ENCODE peak calls at places on chromosomes 4 and X, in seven cellular contexts. I is IMR-90, U is H9, V is mesenchymal stem cell, M is neuronal stem cell, Q is trophoblast cell, Z is H1. W is an unnamed sample.
A peak's percentile ranks its signal among the peaks of the same experiment; 100 is the strongest.

GRCh38 chr4:41028392-41029076 is 185.8 kb downstream of the APBB2 start:
- DNase-seq in U (no peak), I (peak; percentile 67), V (peak; percentile 29), Z (no peak), Q (no peak), M (no peak), W (no peak)

GRCh38 chr4:55143858-55144257 is 18.5 kb upstream of the KDR start:
- DNase-seq in V (no peak), U (no peak), I (no peak), Z (no peak), Q (no peak), M (no peak), W (no peak)

GRCh38 chr4:133147922-133148689 is 988 bp upstream of the PCDH10 start:
- DNase-seq in Z (peak; percentile 59), M (peak; percentile 41), Q (peak; percentile 16), V (peak; percentile 79), U (peak; percentile 55), I (peak; percentile 21), W (peak; percentile 87)

GRCh38 chr4:183960912-183961569 is 55.9 kb downstream of the STOX2 start:
- DNase-seq in I (no peak), U (no peak), Z (no peak), Q (peak; percentile 66), V (no peak), M (no peak), W (peak; percentile 67)

GRCh38 chrX:16665089-16665488 is 15.1 kb downstream of the S100G start:
- DNase-seq in I (peak; percentile 81), U (no peak), Q (no peak), M (no peak), Z (no peak), V (peak; percentile 60), W (no peak)

GRCh38 chr4:41658106-41658505 is 90.4 kb downstream of the PHOX2B start:
- DNase-seq in Q (peak; percentile 74), U (no peak), M (no peak), Z (no peak), V (no peak), I (no peak), W (peak; percentile 19)

GRCh38 chr4:118974758-118975157 is 86.1 kb downstream of the SYNPO2 start:
- DNase-seq in Q (no peak), V (no peak), Z (no peak), U (no peak), M (no peak), I (peak; percentile 63), W (no peak)

GRCh38 chr4:154366956-154367355 is 124.6 kb downstream of the DCHS2 start:
- DNase-seq in V (no peak), Q (no peak), Z (no peak), I (no peak), U (peak; percentile 41), M (no peak), W (peak; percentile 21)

GRCh38 chrX:139890991-139891700 is 41.7 kb downstream of the ATP11C start:
- DNase-seq in I (peak; percentile 88), V (peak; percentile 78), M (no peak), Q (peak; percentile 73), U (no peak), Z (no peak), W (no peak)

GRCh38 chr4:181418491-181418890 is 824.7 kb upstream of the TENM3 start:
- DNase-seq in M (no peak), V (no peak), Q (no peak), Z (no peak), U (no peak), I (no peak), W (no peak)

GRCh38 chr4:83316459-83317170 is 18.0 kb downstream of the HPSE start:
- DNase-seq in I (no peak), M (no peak), Q (peak; percentile 57), V (no peak), U (no peak), Z (no peak), W (no peak)

GRCh38 chrX:29478336-29479069 is 736.9 kb upstream of the MAGEB2 start:
- DNase-seq in Q (peak; percentile 1), U (peak; percentile 46), M (peak; percentile 4), V (peak; percentile 22), Z (peak; percentile 43), I (peak; percentile 26), W (peak; percentile 60)

GRCh38 chr4:11814758-11815157 is 386.1 kb upstream of the HS3ST1 start:
- DNase-seq in M (no peak), U (no peak), V (no peak), I (no peak), Q (no peak), Z (no peak), W (no peak)

GRCh38 chr4:185341841-185342240 is 53.9 kb downstream of the LRP2BP start:
- DNase-seq in M (no peak), V (no peak), Z (no peak), U (no peak), I (no peak), Q (no peak), W (no peak)

GRCh38 chr4:169060396-169061081 is 50.5 kb upstream of the CBR4 start:
- DNase-seq in Z (no peak), V (no peak), U (no peak), M (no peak), Q (no peak), I (no peak), W (no peak)

GRCh38 chrX:111779582-111779981 is 96.4 kb upstream of the TRPC5OS start:
- DNase-seq in V (no peak), U (no peak), M (no peak), Q (peak; percentile 49), I (no peak), Z (no peak), W (no peak)

GRCh38 chr4:66575024-66575696 is 904.9 kb upstream of the EPHA5 start:
- DNase-seq in I (peak; percentile 62), M (no peak), Z (no peak), V (peak; percentile 33), Q (no peak), U (no peak), W (no peak)

GRCh38 chr4:162015090-162015489 is 148.7 kb downstream of the FSTL5 start:
- DNase-seq in M (no peak), U (no peak), V (peak; percentile 73), I (peak; percentile 24), Z (no peak), Q (no peak), W (no peak)

GRCh38 chrX:24682739-24683432 is 10.8 kb upstream of the POLA1 start:
- DNase-seq in Z (no peak), M (no peak), V (no peak), I (no peak), U (no peak), Q (no peak), W (no peak)

GRCh38 chr4:82428526-82428968 is 1.7 kb downstream of the HNRNPDL start:
- DNase-seq in I (no peak), V (no peak), U (no peak), Z (no peak), M (no peak), Q (no peak), W (no peak)

GRCh38 chr4:137703225-137703624 is 170.9 kb upstream of the PCDH18 start:
- DNase-seq in Q (no peak), M (no peak), V (no peak), Z (no peak), U (no peak), I (no peak), W (no peak)

GRCh38 chr4:137711502-137711901 is 179.2 kb upstream of the PCDH18 start:
- DNase-seq in M (no peak), U (peak; percentile 36), V (no peak), Q (no peak), Z (no peak), I (no peak), W (no peak)

GRCh38 chr4:137705171-137705783 is 173.0 kb upstream of the PCDH18 start:
- DNase-seq in V (peak; percentile 90), I (peak; percentile 97), U (no peak), Q (peak; percentile 17), M (no peak), Z (no peak), W (no peak)

GRCh38 chr4:137707626-137708025 is 175.3 kb upstream of the PCDH18 start:
- DNase-seq in Q (no peak), I (peak; percentile 60), U (no peak), Z (no peak), M (no peak), V (peak; percentile 61), W (no peak)

GRCh38 chr4:137707221-137707620 is 174.9 kb upstream of the PCDH18 start:
- DNase-seq in V (no peak), M (no peak), Q (no peak), I (no peak), U (no peak), Z (no peak), W (no peak)
- H3K4me1 ChIP-seq in V (peaks cover 2% of the 10 kb centered on the region), M (no peaks in the 10 kb centered on the region), Q (no peaks in the 10 kb centered on the region), I (peaks cover 9% of the 10 kb centered on the region), U (peaks cover 5% of the 10 kb centered on the region), Z (no peaks in the 10 kb centered on the region), W (no peaks in the 10 kb centered on the region)

DNA sequence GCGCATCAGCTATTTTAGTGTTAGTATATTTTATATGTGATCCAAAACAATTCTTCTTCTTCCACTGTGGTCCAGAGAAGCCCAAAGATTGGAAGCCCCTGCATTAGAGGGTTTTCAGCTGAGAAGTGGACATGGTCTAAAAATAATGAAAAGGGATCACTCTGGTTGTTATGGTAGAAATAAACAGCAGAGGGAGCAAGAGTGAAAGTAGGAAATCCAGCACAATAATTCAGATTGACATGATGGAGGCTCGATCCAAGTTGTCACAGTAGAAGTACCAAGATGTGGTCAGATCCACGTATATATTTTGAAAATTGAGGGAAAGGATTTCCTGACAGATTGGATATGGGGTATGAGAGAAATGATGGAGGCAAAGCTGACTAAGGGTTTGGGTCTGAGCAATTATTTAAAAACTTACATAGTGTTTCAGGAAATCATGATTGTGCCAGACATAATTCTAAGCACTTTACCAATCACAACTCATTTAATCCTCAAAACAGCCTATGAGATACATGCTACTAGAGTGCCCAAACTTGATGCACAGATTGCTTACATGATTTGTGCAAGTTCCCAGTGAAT is 17.0 kb upstream of the TMEM144 start:
- DNase-seq in M (peak; percentile 32), Z (no peak), Q (peak; percentile 67), U (no peak), I (peak; percentile 31), V (peak; percentile 50), W (peak; percentile 36)
- H2BK120ac ChIP-seq in M (no peak overlapping the region), Z (no peak overlapping the region), Q (no peak overlapping the region), U (no peak overlapping the region), I (no peak overlapping the region), V (no peak overlapping the region), W (no peak overlapping the region)

DNA sequence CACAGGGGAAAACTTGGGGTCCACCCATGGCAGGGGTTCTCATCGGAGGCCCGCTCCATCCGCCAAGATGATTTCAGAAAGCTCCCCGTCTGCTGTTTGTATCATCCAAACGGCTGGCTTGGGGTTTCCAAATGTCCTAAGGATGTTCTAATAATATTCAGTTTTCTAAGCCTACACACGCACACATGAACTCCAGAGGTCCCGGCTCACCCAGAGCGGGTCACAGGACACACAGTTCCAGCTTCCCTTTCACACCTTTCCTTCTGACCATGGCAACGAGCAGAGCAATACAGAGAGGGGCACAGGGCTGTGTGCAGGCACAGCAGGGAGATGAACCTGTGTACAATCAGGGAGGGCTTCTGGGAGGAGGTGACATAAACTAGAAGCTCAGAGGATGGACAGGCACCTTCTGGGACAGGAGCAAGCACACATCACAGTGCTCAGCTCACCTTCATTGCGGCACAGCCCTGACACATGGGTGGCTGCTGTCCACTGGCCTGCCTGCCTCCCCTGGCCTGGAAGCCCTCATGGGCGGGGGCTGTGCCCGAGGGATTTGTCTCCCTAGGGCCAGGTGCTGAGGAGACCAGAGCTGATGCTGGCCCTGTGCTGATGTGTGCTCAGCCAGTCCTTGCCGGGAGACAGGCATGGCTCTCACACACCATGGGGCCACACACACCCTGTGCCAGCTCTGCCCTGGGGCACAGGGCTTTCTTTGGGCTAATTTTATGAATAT is 44.8 kb downstream of the ABLIM2 start:
- DNase-seq in U (no peak), Q (no peak), Z (no peak), I (no peak), V (no peak), M (no peak), W (no peak)
- H3K27ac ChIP-seq in U (no peak overlapping the region), Q (no peak overlapping the region), Z (no peak overlapping the region), I (no peak overlapping the region), V (no peak overlapping the region), M (no peak overlapping the region), W (no peak overlapping the region)

GRCh38 chr4:78776729-78777555 is 792 bp downstream of the BMP2K start:
- DNase-seq in Z (peak; percentile 70), Q (peak; percentile 79), V (peak; percentile 71), M (peak; percentile 45), I (peak; percentile 71), U (peak; percentile 45), W (peak; percentile 73)
- H3K4me1 ChIP-seq in Z (peaks cover 2% of the 10 kb centered on the region), Q (peaks cover 3% of the 10 kb centered on the region), V (no peaks in the 10 kb centered on the region), M (peaks cover 3% of the 10 kb centered on the region), I (peaks cover 8% of the 10 kb centered on the region), U (no peaks in the 10 kb centered on the region), W (peaks cover 14% of the 10 kb centered on the region)